ENCODE peak calls at places on chromosomes 2 and 18, in nine cellular contexts. One of them, this sample, is unnamed.

GRCh38 chr2:208256192-208256782 is 1.4 kb upstream of the IDH1 start:
- DNase-seq in stimulated activated CD4-positive, alpha-beta T cell treated with anti-CD3 and anti-CD28 coated beads, Interleukin-2, amount 100 ng/mL, for 48 hours: no peak
- DNase-seq in HFFc6: no peak
- DNase-seq in ELR: peak
- DNase-seq in activated CD4-positive, alpha-beta T cell treated with anti-CD3 and anti-CD28 coated beads for 48 hours: no peak
- DNase-seq in HCT116: no peak
- DNase-seq in activated T-cell treated with anti-CD3 and anti-CD28 coated beads, Interleukin-2, amount 50 U/mL, for 72 hours: no peak
- DNase-seq in Daoy: no peak
- DNase-seq in NCI-H146: peak
- DNase-seq in this sample: no peak

GRCh38 chr2:3039188-3040065 is 338.2 kb downstream of the EIPR1 start:
- DNase-seq in stimulated activated CD4-positive, alpha-beta T cell treated with anti-CD3 and anti-CD28 coated beads, Interleukin-2, amount 100 ng/mL, for 48 hours: no peak
- DNase-seq in HFFc6: no peak
- DNase-seq in ELR: no peak
- DNase-seq in activated CD4-positive, alpha-beta T cell treated with anti-CD3 and anti-CD28 coated beads for 48 hours: no peak
- DNase-seq in HCT116: no peak
- DNase-seq in activated T-cell treated with anti-CD3 and anti-CD28 coated beads, Interleukin-2, amount 50 U/mL, for 72 hours: no peak
- DNase-seq in Daoy: no peak
- DNase-seq in NCI-H146: no peak
- DNase-seq in this sample: no peak

GRCh38 chr2:58967736-58968135 is 726.6 kb upstream of the FANCL start:
- DNase-seq in stimulated activated CD4-positive, alpha-beta T cell treated with anti-CD3 and anti-CD28 coated beads, Interleukin-2, amount 100 ng/mL, for 48 hours: no peak
- DNase-seq in HFFc6: no peak
- DNase-seq in ELR: no peak
- DNase-seq in activated CD4-positive, alpha-beta T cell treated with anti-CD3 and anti-CD28 coated beads for 48 hours: no peak
- DNase-seq in HCT116: no peak
- DNase-seq in activated T-cell treated with anti-CD3 and anti-CD28 coated beads, Interleukin-2, amount 50 U/mL, for 72 hours: no peak
- DNase-seq in Daoy: peak
- DNase-seq in NCI-H146: no peak
- DNase-seq in this sample: peak

GRCh38 chr2:29000481-29000880 is 19.4 kb downstream of the TOGARAM2 start:
- DNase-seq in stimulated activated CD4-positive, alpha-beta T cell treated with anti-CD3 and anti-CD28 coated beads, Interleukin-2, amount 100 ng/mL, for 48 hours: no peak
- DNase-seq in HFFc6: no peak
- DNase-seq in ELR: no peak
- DNase-seq in activated CD4-positive, alpha-beta T cell treated with anti-CD3 and anti-CD28 coated beads for 48 hours: peak
- DNase-seq in HCT116: no peak
- DNase-seq in activated T-cell treated with anti-CD3 and anti-CD28 coated beads, Interleukin-2, amount 50 U/mL, for 72 hours: no peak
- DNase-seq in Daoy: no peak
- DNase-seq in NCI-H146: no peak
- DNase-seq in this sample: peak

GRCh38 chr2:46082531-46083485 is 214.4 kb upstream of the EPAS1 start:
- DNase-seq in stimulated activated CD4-positive, alpha-beta T cell treated with anti-CD3 and anti-CD28 coated beads, Interleukin-2, amount 100 ng/mL, for 48 hours: no peak
- DNase-seq in HFFc6: peak
- DNase-seq in ELR: peak
- DNase-seq in activated CD4-positive, alpha-beta T cell treated with anti-CD3 and anti-CD28 coated beads for 48 hours: no peak
- DNase-seq in HCT116: no peak
- DNase-seq in activated T-cell treated with anti-CD3 and anti-CD28 coated beads, Interleukin-2, amount 50 U/mL, for 72 hours: no peak
- DNase-seq in Daoy: peak
- DNase-seq in NCI-H146: no peak
- DNase-seq in this sample: no peak

GRCh38 chr2:190961918-190962487 is 52.0 kb downstream of the STAT1 start:
- DNase-seq in stimulated activated CD4-positive, alpha-beta T cell treated with anti-CD3 and anti-CD28 coated beads, Interleukin-2, amount 100 ng/mL, for 48 hours: no peak
- DNase-seq in HFFc6: no peak
- DNase-seq in ELR: no peak
- DNase-seq in activated CD4-positive, alpha-beta T cell treated with anti-CD3 and anti-CD28 coated beads for 48 hours: no peak
- DNase-seq in HCT116: no peak
- DNase-seq in activated T-cell treated with anti-CD3 and anti-CD28 coated beads, Interleukin-2, amount 50 U/mL, for 72 hours: no peak
- DNase-seq in Daoy: no peak
- DNase-seq in NCI-H146: no peak
- DNase-seq in this sample: no peak

GRCh38 chr2:219612605-219613286 is 14.7 kb upstream of the SLC4A3 start:
- DNase-seq in stimulated activated CD4-positive, alpha-beta T cell treated with anti-CD3 and anti-CD28 coated beads, Interleukin-2, amount 100 ng/mL, for 48 hours: no peak
- DNase-seq in HFFc6: no peak
- DNase-seq in ELR: no peak
- DNase-seq in activated CD4-positive, alpha-beta T cell treated with anti-CD3 and anti-CD28 coated beads for 48 hours: no peak
- DNase-seq in HCT116: no peak
- DNase-seq in activated T-cell treated with anti-CD3 and anti-CD28 coated beads, Interleukin-2, amount 50 U/mL, for 72 hours: peak
- DNase-seq in Daoy: no peak
- DNase-seq in NCI-H146: no peak
- DNase-seq in this sample: no peak

GRCh38 chr2:30694286-30695055 is 112.8 kb downstream of the CAPN13 start:
- DNase-seq in stimulated activated CD4-positive, alpha-beta T cell treated with anti-CD3 and anti-CD28 coated beads, Interleukin-2, amount 100 ng/mL, for 48 hours: no peak
- DNase-seq in HFFc6: no peak
- DNase-seq in ELR: no peak
- DNase-seq in activated CD4-positive, alpha-beta T cell treated with anti-CD3 and anti-CD28 coated beads for 48 hours: no peak
- DNase-seq in HCT116: no peak
- DNase-seq in activated T-cell treated with anti-CD3 and anti-CD28 coated beads, Interleukin-2, amount 50 U/mL, for 72 hours: no peak
- DNase-seq in Daoy: no peak
- DNase-seq in NCI-H146: peak
- DNase-seq in this sample: no peak

GRCh38 chr18:21100141-21100540 is 11.5 kb downstream of the ROCK1 start:
- DNase-seq in stimulated activated CD4-positive, alpha-beta T cell treated with anti-CD3 and anti-CD28 coated beads, Interleukin-2, amount 100 ng/mL, for 48 hours: no peak
- DNase-seq in HFFc6: no peak
- DNase-seq in ELR: no peak
- DNase-seq in activated CD4-positive, alpha-beta T cell treated with anti-CD3 and anti-CD28 coated beads for 48 hours: no peak
- DNase-seq in HCT116: no peak
- DNase-seq in activated T-cell treated with anti-CD3 and anti-CD28 coated beads, Interleukin-2, amount 50 U/mL, for 72 hours: no peak
- DNase-seq in Daoy: no peak
- DNase-seq in NCI-H146: no peak
- DNase-seq in this sample: no peak

GRCh38 chr2:96110621-96111256 is 5.6 kb downstream of the ADRA2B start:
- DNase-seq in stimulated activated CD4-positive, alpha-beta T cell treated with anti-CD3 and anti-CD28 coated beads, Interleukin-2, amount 100 ng/mL, for 48 hours: no peak
- DNase-seq in HFFc6: no peak
- DNase-seq in ELR: no peak
- DNase-seq in activated CD4-positive, alpha-beta T cell treated with anti-CD3 and anti-CD28 coated beads for 48 hours: no peak
- DNase-seq in HCT116: no peak
- DNase-seq in activated T-cell treated with anti-CD3 and anti-CD28 coated beads, Interleukin-2, amount 50 U/mL, for 72 hours: no peak
- DNase-seq in Daoy: no peak
- DNase-seq in NCI-H146: peak
- DNase-seq in this sample: no peak

GRCh38 chr2:3282056-3282998 is 95.3 kb downstream of the EIPR1 start:
- DNase-seq in stimulated activated CD4-positive, alpha-beta T cell treated with anti-CD3 and anti-CD28 coated beads, Interleukin-2, amount 100 ng/mL, for 48 hours: no peak
- DNase-seq in HFFc6: no peak
- DNase-seq in ELR: no peak
- DNase-seq in activated CD4-positive, alpha-beta T cell treated with anti-CD3 and anti-CD28 coated beads for 48 hours: no peak
- DNase-seq in HCT116: no peak
- DNase-seq in activated T-cell treated with anti-CD3 and anti-CD28 coated beads, Interleukin-2, amount 50 U/mL, for 72 hours: no peak
- DNase-seq in Daoy: no peak
- DNase-seq in NCI-H146: peak
- DNase-seq in this sample: no peak

GRCh38 chr2:11102956-11103860 is 52.1 kb upstream of the SLC66A3 start:
- DNase-seq in stimulated activated CD4-positive, alpha-beta T cell treated with anti-CD3 and anti-CD28 coated beads, Interleukin-2, amount 100 ng/mL, for 48 hours: no peak
- DNase-seq in HFFc6: no peak
- DNase-seq in ELR: no peak
- DNase-seq in activated CD4-positive, alpha-beta T cell treated with anti-CD3 and anti-CD28 coated beads for 48 hours: no peak
- DNase-seq in HCT116: no peak
- DNase-seq in activated T-cell treated with anti-CD3 and anti-CD28 coated beads, Interleukin-2, amount 50 U/mL, for 72 hours: no peak
- DNase-seq in Daoy: no peak
- DNase-seq in NCI-H146: peak
- DNase-seq in this sample: no peak

GRCh38 chr2:174493549-174494331 is 6.9 kb upstream of the GPR155 start:
- DNase-seq in stimulated activated CD4-positive, alpha-beta T cell treated with anti-CD3 and anti-CD28 coated beads, Interleukin-2, amount 100 ng/mL, for 48 hours: no peak
- DNase-seq in HFFc6: no peak
- DNase-seq in ELR: no peak
- DNase-seq in activated CD4-positive, alpha-beta T cell treated with anti-CD3 and anti-CD28 coated beads for 48 hours: peak
- DNase-seq in HCT116: no peak
- DNase-seq in activated T-cell treated with anti-CD3 and anti-CD28 coated beads, Interleukin-2, amount 50 U/mL, for 72 hours: peak
- DNase-seq in Daoy: no peak
- DNase-seq in NCI-H146: no peak
- DNase-seq in this sample: no peak

GRCh38 chr18:67509711-67510110 is 6.8 kb downstream of the DSEL start:
- DNase-seq in stimulated activated CD4-positive, alpha-beta T cell treated with anti-CD3 and anti-CD28 coated beads, Interleukin-2, amount 100 ng/mL, for 48 hours: no peak
- DNase-seq in HFFc6: no peak
- DNase-seq in ELR: no peak
- DNase-seq in activated CD4-positive, alpha-beta T cell treated with anti-CD3 and anti-CD28 coated beads for 48 hours: no peak
- DNase-seq in HCT116: no peak
- DNase-seq in activated T-cell treated with anti-CD3 and anti-CD28 coated beads, Interleukin-2, amount 50 U/mL, for 72 hours: no peak
- DNase-seq in Daoy: no peak
- DNase-seq in NCI-H146: no peak
- DNase-seq in this sample: no peak

GRCh38 chr2:56177420-56178220 is 6.2 kb upstream of the CCDC85A start:
- DNase-seq in stimulated activated CD4-positive, alpha-beta T cell treated with anti-CD3 and anti-CD28 coated beads, Interleukin-2, amount 100 ng/mL, for 48 hours: no peak
- DNase-seq in HFFc6: no peak
- DNase-seq in ELR: no peak
- DNase-seq in activated CD4-positive, alpha-beta T cell treated with anti-CD3 and anti-CD28 coated beads for 48 hours: no peak
- DNase-seq in HCT116: no peak
- DNase-seq in activated T-cell treated with anti-CD3 and anti-CD28 coated beads, Interleukin-2, amount 50 U/mL, for 72 hours: no peak
- DNase-seq in Daoy: no peak
- DNase-seq in NCI-H146: no peak
- DNase-seq in this sample: no peak

GRCh38 chr2:8514748-8515389 is 167.0 kb upstream of the ID2 start:
- DNase-seq in stimulated activated CD4-positive, alpha-beta T cell treated with anti-CD3 and anti-CD28 coated beads, Interleukin-2, amount 100 ng/mL, for 48 hours: peak
- DNase-seq in HFFc6: no peak
- DNase-seq in ELR: no peak
- DNase-seq in activated CD4-positive, alpha-beta T cell treated with anti-CD3 and anti-CD28 coated beads for 48 hours: peak
- DNase-seq in HCT116: no peak
- DNase-seq in activated T-cell treated with anti-CD3 and anti-CD28 coated beads, Interleukin-2, amount 50 U/mL, for 72 hours: peak
- DNase-seq in Daoy: no peak
- DNase-seq in NCI-H146: peak
- DNase-seq in this sample: no peak

GRCh38 chr2:63665806-63666205 is 77.0 kb downstream of the MDH1 start:
- DNase-seq in stimulated activated CD4-positive, alpha-beta T cell treated with anti-CD3 and anti-CD28 coated beads, Interleukin-2, amount 100 ng/mL, for 48 hours: no peak
- DNase-seq in HFFc6: peak
- DNase-seq in ELR: peak
- DNase-seq in activated CD4-positive, alpha-beta T cell treated with anti-CD3 and anti-CD28 coated beads for 48 hours: no peak
- DNase-seq in HCT116: no peak
- DNase-seq in activated T-cell treated with anti-CD3 and anti-CD28 coated beads, Interleukin-2, amount 50 U/mL, for 72 hours: no peak
- DNase-seq in Daoy: peak
- DNase-seq in NCI-H146: no peak
- DNase-seq in this sample: no peak

GRCh38 chr18:7273301-7273911 is 42.5 kb downstream of the LRRC30 start:
- DNase-seq in stimulated activated CD4-positive, alpha-beta T cell treated with anti-CD3 and anti-CD28 coated beads, Interleukin-2, amount 100 ng/mL, for 48 hours: no peak
- DNase-seq in HFFc6: peak
- DNase-seq in ELR: peak
- DNase-seq in activated CD4-positive, alpha-beta T cell treated with anti-CD3 and anti-CD28 coated beads for 48 hours: no peak
- DNase-seq in HCT116: no peak
- DNase-seq in activated T-cell treated with anti-CD3 and anti-CD28 coated beads, Interleukin-2, amount 50 U/mL, for 72 hours: no peak
- DNase-seq in Daoy: peak
- DNase-seq in NCI-H146: no peak
- DNase-seq in this sample: no peak

GRCh38 chr2:100819365-100820345 is at the start of gene NPAS2:
- DNase-seq in stimulated activated CD4-positive, alpha-beta T cell treated with anti-CD3 and anti-CD28 coated beads, Interleukin-2, amount 100 ng/mL, for 48 hours: peak
- DNase-seq in HFFc6: no peak
- DNase-seq in ELR: peak
- DNase-seq in activated CD4-positive, alpha-beta T cell treated with anti-CD3 and anti-CD28 coated beads for 48 hours: peak
- DNase-seq in HCT116: no peak
- DNase-seq in activated T-cell treated with anti-CD3 and anti-CD28 coated beads, Interleukin-2, amount 50 U/mL, for 72 hours: peak
- DNase-seq in Daoy: peak
- DNase-seq in NCI-H146: peak
- DNase-seq in this sample: no peak

GRCh38 chr2:144834954-144835633 is 315.2 kb upstream of the ZEB2 start:
- DNase-seq in stimulated activated CD4-positive, alpha-beta T cell treated with anti-CD3 and anti-CD28 coated beads, Interleukin-2, amount 100 ng/mL, for 48 hours: no peak
- DNase-seq in HFFc6: peak
- DNase-seq in ELR: peak
- DNase-seq in activated CD4-positive, alpha-beta T cell treated with anti-CD3 and anti-CD28 coated beads for 48 hours: no peak
- DNase-seq in HCT116: no peak
- DNase-seq in activated T-cell treated with anti-CD3 and anti-CD28 coated beads, Interleukin-2, amount 50 U/mL, for 72 hours: no peak
- DNase-seq in Daoy: peak
- DNase-seq in NCI-H146: no peak
- DNase-seq in this sample: no peak

GRCh38 chr2:143264851-143265250 is 135.6 kb downstream of the ARHGAP15 start:
- DNase-seq in stimulated activated CD4-positive, alpha-beta T cell treated with anti-CD3 and anti-CD28 coated beads, Interleukin-2, amount 100 ng/mL, for 48 hours: no peak
- DNase-seq in HFFc6: peak
- DNase-seq in ELR: peak
- DNase-seq in activated CD4-positive, alpha-beta T cell treated with anti-CD3 and anti-CD28 coated beads for 48 hours: no peak
- DNase-seq in HCT116: no peak
- DNase-seq in activated T-cell treated with anti-CD3 and anti-CD28 coated beads, Interleukin-2, amount 50 U/mL, for 72 hours: no peak
- DNase-seq in Daoy: no peak
- DNase-seq in NCI-H146: no peak
- DNase-seq in this sample: no peak

GRCh38 chr18:48842259-48843061 is 108.3 kb downstream of the SMAD7 start:
- DNase-seq in stimulated activated CD4-positive, alpha-beta T cell treated with anti-CD3 and anti-CD28 coated beads, Interleukin-2, amount 100 ng/mL, for 48 hours: no peak
- DNase-seq in HFFc6: no peak
- DNase-seq in ELR: no peak
- DNase-seq in activated CD4-positive, alpha-beta T cell treated with anti-CD3 and anti-CD28 coated beads for 48 hours: peak
- DNase-seq in HCT116: no peak
- DNase-seq in activated T-cell treated with anti-CD3 and anti-CD28 coated beads, Interleukin-2, amount 50 U/mL, for 72 hours: no peak
- DNase-seq in Daoy: peak
- DNase-seq in NCI-H146: no peak
- DNase-seq in this sample: no peak

GRCh38 chr2:96074156-96074555 is 39.4 kb upstream of the GPAT2 start:
- DNase-seq in stimulated activated CD4-positive, alpha-beta T cell treated with anti-CD3 and anti-CD28 coated beads, Interleukin-2, amount 100 ng/mL, for 48 hours: no peak
- DNase-seq in HFFc6: no peak
- DNase-seq in ELR: no peak
- DNase-seq in activated CD4-positive, alpha-beta T cell treated with anti-CD3 and anti-CD28 coated beads for 48 hours: no peak
- DNase-seq in HCT116: no peak
- DNase-seq in activated T-cell treated with anti-CD3 and anti-CD28 coated beads, Interleukin-2, amount 50 U/mL, for 72 hours: no peak
- DNase-seq in Daoy: no peak
- DNase-seq in NCI-H146: no peak
- DNase-seq in this sample: no peak

GRCh38 chr2:97739020-97739892 is 25.9 kb downstream of the ZAP70 start:
- DNase-seq in stimulated activated CD4-positive, alpha-beta T cell treated with anti-CD3 and anti-CD28 coated beads, Interleukin-2, amount 100 ng/mL, for 48 hours: no peak
- DNase-seq in HFFc6: no peak
- DNase-seq in ELR: no peak
- DNase-seq in activated CD4-positive, alpha-beta T cell treated with anti-CD3 and anti-CD28 coated beads for 48 hours: no peak
- DNase-seq in HCT116: no peak
- DNase-seq in activated T-cell treated with anti-CD3 and anti-CD28 coated beads, Interleukin-2, amount 50 U/mL, for 72 hours: no peak
- DNase-seq in Daoy: no peak
- DNase-seq in NCI-H146: no peak
- DNase-seq in this sample: no peak

GRCh38 chr18:3604626-3605408 is 154.8 kb downstream of the TGIF1 start:
- DNase-seq in stimulated activated CD4-positive, alpha-beta T cell treated with anti-CD3 and anti-CD28 coated beads, Interleukin-2, amount 100 ng/mL, for 48 hours: no peak
- DNase-seq in HFFc6: peak
- DNase-seq in ELR: peak
- DNase-seq in activated CD4-positive, alpha-beta T cell treated with anti-CD3 and anti-CD28 coated beads for 48 hours: peak
- DNase-seq in HCT116: no peak
- DNase-seq in activated T-cell treated with anti-CD3 and anti-CD28 coated beads, Interleukin-2, amount 50 U/mL, for 72 hours: peak
- DNase-seq in Daoy: peak
- DNase-seq in NCI-H146: no peak
- DNase-seq in this sample: peak

GRCh38 chr2:196598412-196598811 is 41.1 kb upstream of the CCDC150 start:
- DNase-seq in stimulated activated CD4-positive, alpha-beta T cell treated with anti-CD3 and anti-CD28 coated beads, Interleukin-2, amount 100 ng/mL, for 48 hours: no peak
- DNase-seq in HFFc6: no peak
- DNase-seq in ELR: peak
- DNase-seq in activated CD4-positive, alpha-beta T cell treated with anti-CD3 and anti-CD28 coated beads for 48 hours: no peak
- DNase-seq in HCT116: no peak
- DNase-seq in activated T-cell treated with anti-CD3 and anti-CD28 coated beads, Interleukin-2, amount 50 U/mL, for 72 hours: no peak
- DNase-seq in Daoy: no peak
- DNase-seq in NCI-H146: no peak
- DNase-seq in this sample: no peak

GRCh38 chr2:206213514-206213845 is 53.8 kb downstream of the EEF1B2 start:
- DNase-seq in stimulated activated CD4-positive, alpha-beta T cell treated with anti-CD3 and anti-CD28 coated beads, Interleukin-2, amount 100 ng/mL, for 48 hours: no peak
- DNase-seq in HFFc6: no peak
- DNase-seq in ELR: no peak
- DNase-seq in activated CD4-positive, alpha-beta T cell treated with anti-CD3 and anti-CD28 coated beads for 48 hours: no peak
- DNase-seq in HCT116: no peak
- DNase-seq in activated T-cell treated with anti-CD3 and anti-CD28 coated beads, Interleukin-2, amount 50 U/mL, for 72 hours: no peak
- DNase-seq in Daoy: no peak
- DNase-seq in NCI-H146: no peak
- DNase-seq in this sample: no peak